ENCODE peak calls at places on chromosomes 4 and X, in eight cellular contexts. W is GM12878, I is GM23338, L is K562, K is transverse colon, S is HepG2, C is SK-N-MC, E is stomach. D is an unnamed sample.

GRCh38 chrX:135484636-135485289 is 35.7 kb upstream of the INTS6L start:
- DNase-seq in W (no peak), S (peak), C (no peak), K (no peak), E (no peak), L (peak), I (peak), D (peak)

GRCh38 chrX:72272868-72273267 is 4.2 kb downstream of the RPS4X start:
- DNase-seq in C (no peak), E (no peak), S (no peak), K (no peak), W (no peak), I (no peak), L (no peak), D (no peak)

GRCh38 chrX:2767631-2768455 is 16.0 kb downstream of the XG start:
- DNase-seq in C (no peak), I (peak), W (no peak), S (peak), E (no peak), L (no peak), K (peak), D (no peak)

GRCh38 chr4:37662306-37662705 is 23.9 kb downstream of the RELL1 start:
- DNase-seq in L (no peak), W (no peak), K (no peak), S (no peak), E (no peak), I (peak), C (no peak), D (no peak)

GRCh38 chr4:60396680-60397079 is 803.4 kb upstream of the ADGRL3 start:
- DNase-seq in L (no peak), S (no peak), C (no peak), W (no peak), I (no peak), K (no peak), E (no peak), D (no peak)

GRCh38 chr4:40749717-40750460 is at the start of gene NSUN7:
- DNase-seq in K (peak), I (peak), L (no peak), S (no peak), E (peak), C (no peak), W (no peak), D (no peak)

GRCh38 chrX:17375631-17376380 is 806 bp downstream of the NHS start:
- DNase-seq in L (no peak), I (peak), C (no peak), W (no peak), K (peak), S (no peak), E (peak), D (no peak)

GRCh38 chr4:4694296-4694772 is 152.5 kb upstream of the STX18 start:
- DNase-seq in I (peak), W (no peak), L (peak), K (no peak), S (peak), E (no peak), C (no peak), D (no peak)

GRCh38 chr4:39812500-39812899 is 114.6 kb downstream of the UBE2K start:
- DNase-seq in E (no peak), L (no peak), I (no peak), K (no peak), W (no peak), C (no peak), S (no peak), D (no peak)

GRCh38 chr4:83962492-83962891 is 426.6 kb downstream of the GPAT3 start:
- DNase-seq in L (no peak), E (no peak), C (no peak), K (no peak), S (no peak), I (peak), W (no peak), D (no peak)

GRCh38 chr4:1039493-1040343 is 28.3 kb downstream of the FGFRL1 start:
- DNase-seq in C (no peak), I (no peak), W (no peak), L (peak), K (peak), E (peak), S (no peak), D (no peak)

GRCh38 chr4:91916219-91916618 is 387.5 kb upstream of the GRID2 start:
- DNase-seq in S (no peak), E (no peak), K (no peak), I (no peak), L (no peak), W (no peak), C (no peak), D (no peak)

GRCh38 chrX:87516716-87517115 is 886 bp upstream of the KLHL4 start:
- DNase-seq in E (no peak), C (no peak), I (no peak), W (no peak), S (no peak), K (no peak), L (no peak), D (no peak)

GRCh38 chr4:54898163-54898562 is 227.2 kb downstream of the KDR start:
- DNase-seq in C (no peak), E (no peak), I (no peak), K (no peak), L (no peak), W (no peak), S (no peak), D (no peak)

GRCh38 chr4:1290165-1290977 is 680 bp downstream of the MAEA start:
- DNase-seq in K (peak), E (peak), C (no peak), S (no peak), I (no peak), L (no peak), W (no peak), D (no peak)

GRCh38 chr4:12924253-12924652 is 559.9 kb downstream of the RAB28 start:
- DNase-seq in W (no peak), I (peak), L (no peak), K (no peak), E (no peak), C (no peak), S (no peak), D (no peak)

GRCh38 chr4:92334716-92335350 is 31.1 kb downstream of the GRID2 start:
- DNase-seq in C (no peak), L (no peak), E (no peak), I (no peak), K (no peak), W (no peak), S (no peak), D (no peak)

GRCh38 chr4:27594917-27595316 is 734.3 kb downstream of the STIM2 start:
- DNase-seq in L (no peak), E (no peak), W (no peak), C (no peak), I (no peak), K (no peak), S (no peak), D (no peak)

GRCh38 chrX:103774070-103774642 is 2.5 kb upstream of the PLP1 start:
- DNase-seq in E (no peak), L (no peak), S (peak), K (no peak), W (no peak), I (peak), C (no peak), D (no peak)

GRCh38 chr4:128338634-128339355 is 51.2 kb upstream of the PGRMC2 start:
- DNase-seq in I (no peak), W (no peak), L (peak), C (no peak), K (no peak), E (no peak), S (no peak), D (no peak)

GRCh38 chr4:2831611-2832308 is 11.9 kb upstream of the ADD1 start:
- DNase-seq in W (no peak), S (no peak), I (no peak), L (no peak), C (no peak), E (peak), K (peak), D (no peak)
- TF ChIP-seq POLR2AphosphoS5 in W (no peak), S (no peak), I (no peak), L (no peak), C (no peak), E (no peak), K (no peak), D (no peak)

GRCh38 chr4:139171878-139172691 is 4.9 kb downstream of the ELF2 start:
- DNase-seq in C (no peak), K (no peak), I (peak), E (no peak), S (peak), W (no peak), L (no peak), D (no peak)

GRCh38 chr4:139176299-139177048 is 544 bp downstream of the ELF2 start:
- DNase-seq in K (peak), W (no peak), S (peak), I (peak), L (peak), C (no peak), E (peak), D (peak)

GRCh38 chr4:139175647-139176298 is 1.2 kb downstream of the ELF2 start:
- DNase-seq in K (no peak), E (no peak), W (no peak), S (no peak), C (no peak), L (no peak), I (no peak), D (no peak)

GRCh38 chr4:139177049-139177887 is at the start of gene ELF2:
- DNase-seq in L (peak), K (peak), I (peak), S (peak), C (no peak), W (no peak), E (peak), D (peak)

GRCh38 chr4:139177888-139178609 is 1.0 kb upstream of the ELF2 start:
- DNase-seq in K (peak), I (peak), W (peak), S (peak), E (peak), L (peak), C (peak), D (peak)
- TF ChIP-seq POLR2AphosphoS5 in K (peak), I (peak), W (peak), S (peak), E (peak), L (peak), C (peak), D (peak)

DNA sequence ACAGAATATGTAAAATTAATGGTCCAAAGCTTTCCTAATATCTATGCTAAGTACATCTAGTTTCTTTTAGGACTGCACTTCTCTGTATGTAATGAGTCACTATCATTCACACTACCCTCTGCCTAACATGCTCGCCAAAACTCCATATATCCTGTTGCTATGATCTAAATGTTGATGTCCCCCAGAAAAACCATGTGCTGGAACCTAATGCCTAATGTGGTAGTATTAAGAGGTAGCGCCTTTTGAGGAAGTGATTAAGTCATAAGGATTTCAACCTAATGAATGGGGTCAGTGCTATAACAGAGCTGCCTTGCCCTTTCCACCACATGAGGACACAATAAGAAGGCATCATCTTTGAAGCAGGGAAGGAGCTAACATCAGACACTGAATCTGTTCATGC is 34.9 kb upstream of the NFKB1 start:
- DNase-seq in L (no peak), S (no peak), W (no peak), C (no peak), I (no peak), E (no peak), K (no peak), D (no peak)
- TF ChIP-seq POLR2AphosphoS5 in L (no peak), S (no peak), W (no peak), C (no peak), I (no peak), E (no peak), K (no peak), D (no peak)

DNA sequence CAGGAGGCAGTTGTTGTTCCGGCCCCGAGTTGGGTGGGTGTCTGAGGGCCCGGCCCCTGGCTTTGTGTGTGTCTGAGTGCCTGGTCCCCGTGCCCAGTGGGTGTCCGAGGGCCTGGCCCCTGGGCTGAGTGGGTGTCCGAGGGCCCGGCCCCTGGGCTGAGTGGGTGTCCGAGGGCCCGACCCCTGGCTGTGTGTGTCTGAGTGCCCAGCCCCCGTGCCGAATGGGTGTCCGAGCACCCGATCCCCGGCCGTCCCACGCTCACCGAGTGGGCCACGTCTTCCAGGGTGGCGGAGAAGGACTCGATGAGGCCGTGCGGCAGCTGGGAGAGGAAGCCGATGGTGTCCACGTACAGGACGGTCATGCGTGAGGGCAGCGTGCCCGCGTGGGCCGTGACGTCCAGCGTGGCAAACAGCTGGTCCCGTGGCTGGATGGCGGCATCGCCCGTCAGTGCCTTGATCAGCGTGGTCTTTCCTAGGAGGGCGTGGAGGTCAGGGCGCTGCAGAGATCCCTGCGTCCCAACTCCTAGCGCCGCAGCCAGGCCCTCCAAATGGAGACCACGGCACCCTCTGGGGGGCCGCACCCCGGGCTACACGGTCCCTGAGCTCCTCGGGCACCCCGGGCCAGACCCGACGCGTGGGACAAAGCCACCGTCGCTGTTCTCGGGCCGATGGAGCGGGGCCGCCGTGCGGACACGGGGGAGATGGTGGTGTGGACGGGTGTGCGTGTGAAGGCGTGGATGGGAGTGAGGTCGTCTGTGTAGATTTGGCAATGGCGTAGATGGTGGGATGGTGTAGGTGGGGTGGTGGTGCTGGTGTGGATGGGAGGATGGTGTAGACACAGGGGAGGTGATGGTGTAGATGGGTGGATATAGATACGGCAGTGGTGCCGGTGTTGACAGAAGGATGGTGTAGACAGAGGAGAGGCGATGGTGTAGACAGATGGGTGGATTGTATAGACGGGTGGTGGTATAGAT is 7.2 kb downstream of the GTPBP6 start:
- DNase-seq in C (no peak), S (no peak), W (no peak), L (no peak), I (no peak), E (no peak), K (no peak), D (no peak)
- TF ChIP-seq POLR2AphosphoS5 in C (no peak), S (no peak), W (no peak), L (no peak), I (no peak), E (no peak), K (no peak), D (no peak)